ENCODE peak calls at places on chromosomes 6 and 20, in four cellular contexts. D is hepatocyte; E is naive thymus-derived CD4-positive, alpha-beta T cell; R is GM12864. A is an unnamed sample.

GRCh38 chr6:169340395-169340794 is 86.7 kb upstream of the THBS2 start:
- DNase-seq in D (no peak), E (no peak), R (no peak), A (no peak)

GRCh38 chr6:87705070-87705691 is 3.1 kb upstream of the AKIRIN2 start:
- DNase-seq in D (peak; percentile 47), E (no peak), R (peak; percentile 81), A (peak; percentile 77)

GRCh38 chr20:24765316-24766142 is 183.5 kb upstream of the CST7 start:
- DNase-seq in D (no peak), E (no peak), R (no peak), A (no peak)

GRCh38 chr6:109606362-109606761 is 84.6 kb downstream of the AK9 start:
- DNase-seq in D (no peak), E (peak; percentile 62), R (no peak), A (no peak)

GRCh38 chr20:38931984-38932383 is 5.8 kb downstream of the FAM83D start:
- DNase-seq in D (no peak), E (no peak), R (no peak), A (no peak)

GRCh38 chr6:10510592-10511367 is 10.4 kb upstream of the GCNT2 start:
- DNase-seq in D (peak; percentile 80), E (peak; percentile 33), R (no peak), A (no peak)

GRCh38 chr20:53226788-53227187 is 254.6 kb downstream of the TSHZ2 start:
- DNase-seq in D (no peak), E (no peak), R (peak; percentile 24), A (no peak)

GRCh38 chr6:6655805-6656251 is 67.3 kb downstream of the LY86 start:
- DNase-seq in D (no peak), E (no peak), R (no peak), A (no peak)

GRCh38 chr6:125835221-125835744 is 44.5 kb downstream of the NCOA7 start:
- DNase-seq in D (peak; percentile 31), E (no peak), R (no peak), A (no peak)

GRCh38 chr20:4170621-4171537 is 155.5 kb upstream of the RNF24 start:
- DNase-seq in D (peak; percentile 54), E (no peak), R (no peak), A (no peak)

GRCh38 chr6:99138445-99138844 is 190.7 kb upstream of the FBXL4 start:
- DNase-seq in D (no peak), E (no peak), R (no peak), A (no peak)

GRCh38 chr20:1900321-1900791 is 5.1 kb downstream of the SIRPA start:
- DNase-seq in D (peak; percentile 88), E (no peak), R (no peak), A (no peak)

GRCh38 chr20:20173269-20173668 is 120.9 kb downstream of the CFAP61 start:
- DNase-seq in D (no peak), E (no peak), R (no peak), A (no peak)

GRCh38 chr6:1295420-1295819 is 16.5 kb upstream of the FOXQ1 start:
- DNase-seq in D (no peak), E (no peak), R (no peak), A (no peak)

GRCh38 chr6:155272353-155273222 is 8.8 kb downstream of the CLDN20 start:
- DNase-seq in D (peak; percentile 29), E (no peak), R (no peak), A (no peak)

GRCh38 chr6:71012871-71013456 is 56.1 kb upstream of the B3GAT2 start:
- DNase-seq in D (peak; percentile 70), E (peak; percentile 26), R (peak; percentile 21), A (peak; percentile 15)

GRCh38 chr6:170212051-170212756 is 78.7 kb downstream of the DLL1 start:
- DNase-seq in D (no peak), E (no peak), R (no peak), A (no peak)

DNA sequence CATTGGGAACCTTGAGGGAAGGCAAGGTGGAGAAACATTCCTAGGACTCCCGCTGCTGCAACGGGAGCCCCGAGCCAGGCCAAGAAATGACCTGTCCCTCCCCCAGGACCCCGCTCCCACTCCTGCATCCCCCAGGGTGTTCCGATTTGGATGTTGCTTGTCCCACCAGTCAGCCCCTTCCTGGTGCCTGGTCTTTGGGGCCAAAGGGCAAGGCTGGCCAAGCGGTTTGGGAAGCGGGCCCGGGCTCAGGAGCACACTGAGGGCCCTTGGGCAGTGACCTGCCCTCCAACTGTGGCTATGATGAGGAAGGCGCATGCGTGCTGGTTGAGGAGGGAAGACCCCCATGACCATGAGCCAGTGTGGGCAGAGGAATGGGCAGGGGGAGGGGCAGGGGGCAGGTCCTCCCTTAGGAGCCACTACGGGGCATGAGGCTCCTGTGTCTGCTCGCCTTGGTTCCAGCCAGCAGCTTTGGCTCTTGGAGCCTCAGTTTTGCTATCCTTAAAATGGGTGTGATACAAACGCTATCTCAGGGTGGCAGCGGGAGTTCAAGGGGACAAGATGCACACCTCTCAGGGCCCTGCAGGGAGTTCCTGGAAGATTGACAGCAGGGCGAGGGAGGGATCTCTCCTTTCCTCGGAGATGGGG is 50.4 kb downstream of the RBM38 start:
- DNase-seq in D (no peak), E (no peak), R (no peak), A (no peak)
- H3K4me3 ChIP-seq in D (no peak overlapping the region), E (no peak overlapping the region), R (no peak overlapping the region), A (no peak overlapping the region)

GRCh38 chr6:46015119-46015968 is at the start of gene CLIC5:
- DNase-seq in D (peak; percentile 57), E (peak; percentile 25), R (no peak), A (peak; percentile 13)

GRCh38 chr6:46013639-46014038 is 2.0 kb downstream of the CLIC5 start:
- DNase-seq in D (no peak), E (no peak), R (no peak), A (no peak)

GRCh38 chr6:46014054-46014453 is 1.6 kb downstream of the CLIC5 start:
- DNase-seq in D (no peak), E (peak; percentile 38), R (no peak), A (no peak)

GRCh38 chr6:46016063-46016608 is 476 bp upstream of the CLIC5 start:
- DNase-seq in D (no peak), E (no peak), R (no peak), A (no peak)

GRCh38 chr6:46014511-46015118 is 1.0 kb downstream of the CLIC5 start:
- DNase-seq in D (peak; percentile 49), E (peak; percentile 27), R (no peak), A (no peak)
- H3K4me3 ChIP-seq in D (peak overlapping the region; percentile 66), E (peak overlapping the region; percentile 57), R (peak overlapping the region; percentile 51), A (peak overlapping the region; percentile 46)

GRCh38 chr6:146545608-146546007 is 2.0 kb downstream of the RAB32 start:
- DNase-seq in D (peak; percentile 17), E (no peak), R (no peak), A (no peak)
- H3K4me3 ChIP-seq in D (peak overlapping the region; percentile 73), E (no peak overlapping the region), R (no peak overlapping the region), A (no peak overlapping the region)

GRCh38 chr6:31579546-31580445 is 2.4 kb downstream of the LTB start:
- DNase-seq in D (no peak), E (no peak), R (no peak), A (no peak)
- H3K4me3 ChIP-seq in D (no peak overlapping the region), E (peak overlapping the region; percentile 97), R (peak overlapping the region; percentile 87), A (peak overlapping the region; percentile 69)

A was measured in GM06990.